ENCODE peak calls at places on chromosomes 6 and 20, in eight cellular contexts. O is central memory CD8-positive, alpha-beta T cell; J is gastroesophageal sphincter; Z is left cardiac atrium; K is activated CD8-positive, alpha-beta memory T cell treated with anti-CD3 and anti-CD28 coated beads, Interleukin-2, amount 10 ng/mL, durations not matched to agents 7 days and 5 days; F is heart right ventricle; U is sciatic nerve; E is RWPE2. Q is an unnamed sample.

GRCh38 chr6:34391711-34392496 is 565 bp downstream of the NUDT3 start:
- ATAC-seq in U (peak), Z (peak), F (peak), K (peak), O (peak), J (peak), E (peak), Q (peak)

GRCh38 chr20:434661-435419 is 26.7 kb downstream of the RBCK1 start:
- ATAC-seq in F (no peak), U (no peak), E (no peak), Z (no peak), J (no peak), K (no peak), O (no peak), Q (no peak)

GRCh38 chr20:50198211-50198666 is 7.6 kb downstream of the CEBPB start:
- ATAC-seq in E (no peak), J (no peak), U (no peak), Z (peak), F (no peak), O (no peak), K (no peak), Q (no peak)

GRCh38 chr6:135325624-135326424 is 144.7 kb downstream of the MYB start:
- ATAC-seq in E (no peak), Z (no peak), K (no peak), U (no peak), O (no peak), F (no peak), J (no peak), Q (no peak)

GRCh38 chr20:25408170-25408547 is 686 bp downstream of the GINS1 start:
- ATAC-seq in U (no peak), Z (no peak), E (no peak), O (no peak), F (no peak), K (no peak), J (no peak), Q (no peak)

GRCh38 chr6:41545174-41545702 is 943 bp upstream of the FOXP4 start:
- ATAC-seq in U (no peak), J (no peak), E (no peak), Z (no peak), F (no peak), K (no peak), O (no peak), Q (no peak)

GRCh38 chr6:170042596-170043118 is 248.2 kb downstream of the DLL1 start:
- ATAC-seq in Z (no peak), J (no peak), F (no peak), E (no peak), U (no peak), K (no peak), O (no peak), Q (no peak)

GRCh38 chr20:10316582-10316981 is 98.0 kb downstream of the SNAP25 start:
- ATAC-seq in F (no peak), U (no peak), O (no peak), Z (no peak), E (no peak), K (no peak), J (no peak), Q (no peak)

GRCh38 chr20:54716790-54717189 is 241.4 kb downstream of the DOK5 start:
- ATAC-seq in K (no peak), O (no peak), E (no peak), J (no peak), U (no peak), Z (no peak), F (no peak), Q (no peak)

GRCh38 chr6:123622780-123623179 is 14.0 kb downstream of the TRDN start:
- ATAC-seq in F (no peak), O (no peak), E (no peak), Z (no peak), J (no peak), U (no peak), K (no peak), Q (no peak)

GRCh38 chr6:42316981-42317380 is 99.3 kb upstream of the MRPS10 start:
- ATAC-seq in O (no peak), F (no peak), Z (no peak), E (no peak), J (no peak), K (no peak), U (no peak), Q (no peak)

GRCh38 chr6:33772114-33772830 is 16.7 kb downstream of the LEMD2 start:
- ATAC-seq in U (no peak), O (no peak), F (no peak), Z (no peak), K (no peak), E (peak), J (no peak), Q (peak)

GRCh38 chr6:16743661-16744210 is 17.5 kb downstream of the ATXN1 start:
- ATAC-seq in E (no peak), J (no peak), K (no peak), Z (no peak), F (no peak), O (no peak), U (no peak), Q (no peak)

GRCh38 chr20:25197173-25197869 is 1.8 kb downstream of the ENTPD6 start:
- ATAC-seq in O (peak), K (no peak), Z (no peak), J (no peak), F (no peak), E (no peak), U (no peak), Q (peak)

GRCh38 chr6:163860194-163861081 is 445.9 kb downstream of the QKI start:
- ATAC-seq in J (peak), F (peak), E (peak), O (no peak), U (peak), Z (peak), K (no peak), Q (no peak)

GRCh38 chr6:167839755-167840154 is 13.0 kb downstream of the AFDN start:
- ATAC-seq in J (no peak), K (no peak), O (no peak), F (no peak), U (no peak), E (no peak), Z (no peak), Q (no peak)

GRCh38 chr6:90028080-90028778 is 134.0 kb downstream of the GJA10 start:
- ATAC-seq in U (no peak), Z (no peak), K (peak), O (peak), E (no peak), F (no peak), J (no peak), Q (peak)

GRCh38 chr6:7532821-7533220 is 8.7 kb upstream of the DSP start:
- ATAC-seq in F (no peak), K (no peak), O (no peak), Z (no peak), E (peak), J (no peak), U (no peak), Q (no peak)

GRCh38 chr6:106103728-106104109 is 17.6 kb downstream of the PRDM1 start:
- ATAC-seq in O (peak), E (no peak), K (peak), J (no peak), Z (no peak), U (no peak), F (peak), Q (peak)

GRCh38 chr6:7087066-7087465 is 20.7 kb upstream of the RREB1 start:
- ATAC-seq in O (peak), U (peak), J (no peak), E (peak), K (no peak), Z (peak), F (no peak), Q (no peak)